ENCODE peak calls at places on chromosomes 7 and 10, in four cellular contexts. M is H1, L is HepG2, N is K562. I is an unnamed sample.
A peak's percentile ranks its signal among the peaks of the same experiment; 100 is the strongest.

GRCh38 chr7:104328308-104328969 is at the start of gene LHFPL3:
- DNase-seq in M (peak; percentile 71), L (no peak), N (no peak), I (no peak)

GRCh38 chr7:134016223-134016941 is 110.8 kb upstream of the LRGUK start:
- DNase-seq in M (peak; percentile 60), L (peak; percentile 21), N (peak; percentile 57), I (peak; percentile 65)

GRCh38 chr7:128937647-128938523 is at the start of gene IRF5:
- DNase-seq in M (no peak), L (no peak), N (no peak), I (peak; percentile 63)

GRCh38 chr10:15842493-15843169 is 17.7 kb downstream of the MINDY3 start:
- DNase-seq in M (no peak), L (no peak), N (no peak), I (no peak)

GRCh38 chr10:81081887-81082620 is 544.4 kb downstream of the SH2D4B start:
- DNase-seq in M (peak; percentile 48), L (no peak), N (no peak), I (peak; percentile 10)

GRCh38 chr10:116241642-116242405 is 31.2 kb downstream of the GFRA1 start:
- DNase-seq in M (no peak), L (no peak), N (no peak), I (no peak)

GRCh38 chr7:5270788-5271187 is 12.0 kb upstream of the SLC29A4 start:
- DNase-seq in M (no peak), L (no peak), N (no peak), I (no peak)

GRCh38 chr10:19226025-19226424 is 177.4 kb downstream of the MALRD1 start:
- DNase-seq in M (no peak), L (no peak), N (no peak), I (no peak)

GRCh38 chr10:69828115-69828870 is 26.6 kb downstream of the COL13A1 start:
- DNase-seq in M (no peak), L (no peak), N (no peak), I (no peak)

GRCh38 chr7:47991741-47992311 is 12.4 kb upstream of the HUS1 start:
- DNase-seq in M (peak; percentile 87), L (peak; percentile 63), N (peak; percentile 69), I (peak; percentile 74)

GRCh38 chr7:151657173-151657572 is 137.5 kb upstream of the RHEB start:
- DNase-seq in M (no peak), L (no peak), N (no peak), I (no peak)

GRCh38 chr10:112986791-112987190 is 36.7 kb downstream of the TCF7L2 start:
- DNase-seq in M (no peak), L (no peak), N (no peak), I (no peak)
- H3K4me2 ChIP-seq in M (no peak overlapping the region), L (no peak overlapping the region), N (no peak overlapping the region), I (no peak overlapping the region)

DNA sequence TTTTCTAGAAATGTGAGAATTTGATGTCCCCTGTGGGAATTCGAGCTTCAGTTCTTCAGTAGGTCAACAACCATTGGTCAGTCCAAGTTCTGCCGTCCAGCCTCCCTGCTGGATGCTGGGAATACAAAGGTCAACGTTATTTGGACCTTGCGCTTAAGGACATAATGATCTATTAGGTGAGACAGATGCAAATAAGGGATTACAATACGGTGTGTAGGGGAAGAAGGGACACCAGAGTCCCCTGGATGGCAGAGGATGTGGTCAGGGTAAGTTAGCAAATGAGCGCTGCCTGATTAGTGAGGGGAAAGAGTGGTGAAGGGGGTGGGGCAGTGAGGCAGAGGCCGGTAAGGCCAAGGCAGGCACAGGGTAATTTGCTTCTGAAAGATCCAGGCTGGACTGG is 16.2 kb downstream of the CCNY start:
- DNase-seq in M (no peak), L (no peak), N (no peak), I (no peak)
- TF ChIP-seq HDAC2 in M (no peak), L (no peak), N (no peak), I (no peak)

DNA sequence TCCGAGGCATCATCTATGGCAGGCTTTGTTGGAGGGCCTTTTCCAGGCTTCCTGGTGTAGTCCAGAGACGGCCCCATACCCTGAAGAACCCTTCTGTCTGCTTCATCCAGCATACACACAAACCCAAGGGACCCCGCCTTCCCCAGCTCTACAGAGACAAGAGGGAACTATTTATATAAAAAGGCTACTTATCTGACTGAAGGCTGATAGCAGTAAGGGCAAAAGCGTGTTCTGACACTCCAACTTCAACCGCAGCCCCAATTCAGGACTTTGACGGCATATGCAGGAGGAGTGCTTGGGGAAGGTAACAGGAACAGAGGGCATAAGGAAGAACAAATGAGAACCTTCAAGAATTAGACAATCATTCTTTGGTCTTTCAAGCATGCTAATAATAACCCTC is 21.0 kb downstream of the GNA12 start:
- DNase-seq in M (no peak), L (no peak), N (no peak), I (no peak)
- TF ChIP-seq JUN in M (no peak), L (no peak), N (no peak), I (no peak)

DNA sequence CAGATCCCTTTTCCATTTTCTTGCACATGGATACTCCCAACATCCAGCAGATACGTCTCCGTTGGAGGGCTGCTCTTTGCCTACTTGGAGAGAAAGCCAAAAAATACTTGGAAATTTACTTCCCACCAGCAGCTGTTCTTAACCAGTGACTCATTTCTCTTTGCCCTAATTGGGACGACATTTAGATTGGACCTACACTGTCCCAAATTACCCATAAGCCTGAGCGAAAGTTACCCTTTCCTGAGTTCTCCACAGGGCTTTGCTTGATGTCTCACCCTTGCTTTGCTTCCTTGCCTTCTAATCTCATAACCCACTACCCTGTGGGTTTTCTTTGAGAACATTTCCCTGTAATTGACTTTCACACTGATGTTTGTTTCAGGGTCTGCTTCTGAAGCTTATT is 48.1 kb downstream of the SAMD8 start:
- DNase-seq in M (no peak), L (no peak), N (no peak), I (no peak)
- H3K4me2 ChIP-seq in M (no peak overlapping the region), L (no peak overlapping the region), N (no peak overlapping the region), I (no peak overlapping the region)

GRCh38 chr10:47283848-47284247 is 16.1 kb upstream of the GDF10 start:
- DNase-seq in M (no peak), L (no peak), N (no peak), I (no peak)

GRCh38 chr10:47282657-47283018 is 17.4 kb upstream of the GDF10 start:
- DNase-seq in M (peak; percentile 22), L (no peak), N (no peak), I (no peak)

GRCh38 chr10:47283101-47283630 is 16.8 kb upstream of the GDF10 start:
- DNase-seq in M (no peak), L (no peak), N (no peak), I (no peak)

GRCh38 chr10:47279276-47279675 is 20.7 kb upstream of the GDF10 start:
- DNase-seq in M (no peak), L (no peak), N (no peak), I (no peak)

DNA sequence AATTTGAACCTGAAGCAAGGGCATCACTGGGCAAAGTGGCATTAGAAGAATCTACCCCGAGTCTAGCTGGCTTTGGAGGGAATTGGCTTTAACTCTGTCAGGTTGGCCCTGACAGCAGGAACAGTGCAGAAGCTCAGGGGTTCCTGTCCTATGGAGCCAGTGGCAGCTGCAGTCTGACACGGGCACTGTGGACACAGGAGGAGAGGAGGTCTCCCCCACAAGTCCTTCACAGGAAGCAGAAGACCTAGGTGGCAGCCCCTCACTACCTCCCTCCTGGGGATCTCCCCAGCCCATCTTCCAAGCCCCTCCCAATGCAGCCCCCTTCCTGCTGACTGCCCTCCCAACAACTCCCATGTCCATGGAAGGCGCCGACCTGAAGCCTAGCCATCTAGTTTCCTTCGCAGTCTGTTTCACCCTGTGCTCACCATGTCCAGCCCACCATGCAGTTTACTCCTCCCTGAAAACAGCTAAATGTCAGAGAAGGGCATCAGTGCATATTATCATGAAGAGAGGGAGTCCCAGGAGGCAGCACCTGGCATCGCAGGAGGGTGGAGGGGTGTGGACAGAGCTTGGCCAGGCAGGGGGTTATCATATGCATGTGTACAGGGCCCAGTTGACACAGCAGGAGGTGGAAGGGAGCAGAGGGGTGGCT is 17.9 kb upstream of the GDF10 start:
- DNase-seq in M (peak; percentile 23), L (no peak), N (no peak), I (no peak)
- TF ChIP-seq HDAC2 in M (no peak), L (no peak), N (no peak), I (no peak)

DNA sequence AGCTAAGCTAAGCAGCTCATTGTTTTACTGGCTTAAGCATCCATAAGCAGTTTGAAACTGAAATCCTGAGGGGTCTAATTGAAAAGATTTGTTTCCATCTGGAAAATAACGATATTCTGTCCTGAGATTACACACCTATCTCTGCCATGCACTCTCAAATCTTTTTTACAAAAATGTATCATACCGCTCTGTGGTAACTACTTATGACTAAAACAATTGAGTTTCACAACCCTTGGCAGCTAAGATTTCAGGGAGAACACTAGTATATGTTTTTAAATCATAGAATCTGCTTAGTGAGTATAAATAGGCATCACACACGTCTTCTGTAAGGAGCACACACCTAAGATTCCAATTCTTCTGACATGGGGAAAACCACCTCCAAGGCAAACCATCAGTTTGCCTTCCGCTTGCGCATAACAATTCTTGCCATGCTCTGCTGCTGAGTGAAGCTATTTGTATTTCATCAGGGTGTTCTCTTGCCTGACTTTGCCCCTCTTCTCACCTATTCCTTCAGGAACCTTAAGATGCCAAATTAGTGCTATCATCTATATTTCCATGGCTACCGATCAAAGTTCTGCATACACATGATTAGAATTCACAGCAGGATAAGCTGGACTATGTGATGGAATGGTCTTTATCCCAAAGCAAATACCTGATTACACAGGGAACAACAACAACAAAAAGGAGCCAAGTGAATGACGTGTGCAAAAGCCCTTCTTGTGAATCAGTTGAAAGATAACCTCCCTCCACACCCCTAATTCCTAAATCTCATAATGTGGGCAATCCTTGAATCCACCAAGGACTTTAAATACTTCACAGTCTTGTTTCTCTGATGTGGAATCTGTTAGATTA is 40.9 kb downstream of the PRPF18 start:
- DNase-seq in M (no peak), L (no peak), N (no peak), I (no peak)
- TF ChIP-seq JUN in M (no peak), L (no peak), N (no peak), I (no peak)

GRCh38 chr7:100093054-100093453 is 4.3 kb downstream of the COPS6 start:
- DNase-seq in M (no peak), L (no peak), N (no peak), I (no peak)

GRCh38 chr7:100093498-100093897 is 4.7 kb downstream of the COPS6 start:
- DNase-seq in M (no peak), L (no peak), N (no peak), I (no peak)

GRCh38 chr7:100089458-100090201 is 861 bp downstream of the COPS6 start:
- DNase-seq in M (no peak), L (no peak), N (no peak), I (no peak)

GRCh38 chr7:100090527-100091410 is 2.0 kb downstream of the COPS6 start:
- DNase-seq in M (no peak), L (no peak), N (no peak), I (no peak)

DNA sequence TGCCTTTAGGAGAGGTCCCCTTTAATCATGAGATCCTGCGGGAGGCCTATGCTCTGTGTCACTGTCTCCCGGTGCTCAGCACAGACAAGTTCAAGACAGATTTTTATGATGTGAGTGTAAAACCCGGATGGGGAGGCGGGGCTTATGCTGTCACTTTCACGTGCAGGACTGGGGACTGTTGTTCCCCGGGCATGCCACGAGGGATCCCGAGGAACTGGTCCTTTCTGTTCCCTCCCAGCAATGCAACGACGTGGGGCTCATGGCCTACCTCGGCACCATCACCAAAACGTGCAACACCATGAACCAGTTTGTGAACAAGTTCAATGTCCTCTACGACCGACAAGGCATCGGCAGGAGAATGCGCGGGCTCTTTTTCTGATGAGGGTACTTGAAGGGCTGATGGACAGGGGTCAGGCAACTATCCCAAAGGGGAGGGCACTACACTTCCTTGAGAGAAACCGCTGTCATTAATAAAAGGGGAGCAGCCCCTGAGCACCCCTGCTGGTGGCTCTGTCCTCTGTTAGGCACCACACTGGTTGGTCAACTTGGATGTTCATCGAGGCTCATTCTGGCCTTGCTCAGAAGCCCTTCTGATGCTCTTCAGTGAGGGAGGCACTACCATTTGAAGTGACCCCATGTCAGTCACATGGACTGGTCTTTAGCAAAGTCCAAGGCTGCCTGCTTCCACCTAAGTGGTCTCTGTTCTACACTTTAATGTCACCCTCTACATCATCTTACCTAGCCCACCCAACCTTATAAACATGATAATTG is 2.8 kb downstream of the COPS6 start:
- DNase-seq in M (peak; percentile 67), L (no peak), N (peak; percentile 47), I (no peak)
- H3K4me2 ChIP-seq in M (no peak overlapping the region), L (no peak overlapping the region), N (no peak overlapping the region), I (no peak overlapping the region)